ENCODE peak calls at places on chromosomes 16 and 17, in five cellular contexts. One of them, this sample, is unnamed. For H3K9me3 and H3K4me1, the result is how much of the 10 kb centered on the place peaks cover.

GRCh38 chr17:32946375-32947135 is 18.6 kb downstream of the TMEM98 start:
- DNase-seq in heart right ventricle: no peak
- DNase-seq in CD8-positive, alpha-beta memory T cell: no peak
- DNase-seq in GM23248: no peak
- DNase-seq in IMR-90: no peak
- DNase-seq in this sample: peak

GRCh38 chr16:71573387-71574094 is 3.4 kb downstream of the TAT start:
- DNase-seq in heart right ventricle: no peak
- DNase-seq in CD8-positive, alpha-beta memory T cell: no peak
- DNase-seq in GM23248: no peak
- DNase-seq in IMR-90: no peak
- DNase-seq in this sample: no peak

GRCh38 chr16:20767577-20767976 is 3.8 kb downstream of the ACSM3 start:
- DNase-seq in heart right ventricle: no peak
- DNase-seq in CD8-positive, alpha-beta memory T cell: no peak
- DNase-seq in IMR-90: no peak
- DNase-seq in GM23248: no peak
- DNase-seq in this sample: no peak

GRCh38 chr17:48605409-48605864 is 651 bp upstream of the HOXB6 start:
- DNase-seq in heart right ventricle: no peak
- DNase-seq in GM23248: no peak
- DNase-seq in IMR-90: no peak
- DNase-seq in CD8-positive, alpha-beta memory T cell: no peak
- DNase-seq in this sample: no peak

GRCh38 chr16:88634141-88634993 is 4.0 kb upstream of the IL17C start:
- DNase-seq in IMR-90: peak
- DNase-seq in heart right ventricle: peak
- DNase-seq in CD8-positive, alpha-beta memory T cell: peak
- DNase-seq in GM23248: peak
- DNase-seq in this sample: peak

GRCh38 chr16:21645261-21645721 is 7.1 kb downstream of the IGSF6 start:
- DNase-seq in heart right ventricle: no peak
- DNase-seq in CD8-positive, alpha-beta memory T cell: no peak
- DNase-seq in GM23248: peak
- DNase-seq in IMR-90: peak
- DNase-seq in this sample: no peak

GRCh38 chr16:79885320-79885719 is 284.8 kb upstream of the MAF start:
- DNase-seq in GM23248: no peak
- DNase-seq in CD8-positive, alpha-beta memory T cell: no peak
- DNase-seq in IMR-90: no peak
- DNase-seq in heart right ventricle: no peak
- DNase-seq in this sample: no peak

GRCh38 chr17:68909066-68909465 is 46.1 kb downstream of the ABCA8 start:
- DNase-seq in GM23248: peak
- DNase-seq in IMR-90: peak
- DNase-seq in CD8-positive, alpha-beta memory T cell: no peak
- DNase-seq in heart right ventricle: peak
- DNase-seq in this sample: peak

GRCh38 chr17:32852811-32853210 is 24.1 kb downstream of the MYO1D start:
- DNase-seq in CD8-positive, alpha-beta memory T cell: no peak
- DNase-seq in GM23248: peak
- DNase-seq in heart right ventricle: no peak
- DNase-seq in IMR-90: no peak
- DNase-seq in this sample: no peak

GRCh38 chr17:27106982-27107360 is 186.9 kb upstream of the WSB1 start:
- DNase-seq in CD8-positive, alpha-beta memory T cell: no peak
- DNase-seq in heart right ventricle: no peak
- DNase-seq in GM23248: no peak
- DNase-seq in IMR-90: no peak
- DNase-seq in this sample: no peak

GRCh38 chr17:80254396-80255241 is 6.0 kb upstream of the RNF213 start:
- DNase-seq in IMR-90: peak
- DNase-seq in CD8-positive, alpha-beta memory T cell: no peak
- DNase-seq in heart right ventricle: no peak
- DNase-seq in GM23248: peak
- DNase-seq in this sample: peak

GRCh38 chr16:84082835-84083569 is 33.7 kb downstream of the MBTPS1 start:
- DNase-seq in CD8-positive, alpha-beta memory T cell: no peak
- DNase-seq in heart right ventricle: no peak
- DNase-seq in GM23248: no peak
- DNase-seq in IMR-90: no peak
- DNase-seq in this sample: no peak

GRCh38 chr17:77098884-77099545 is 41.8 kb upstream of the SEC14L1 start:
- DNase-seq in CD8-positive, alpha-beta memory T cell: no peak
- DNase-seq in heart right ventricle: peak
- DNase-seq in IMR-90: peak
- DNase-seq in GM23248: peak
- DNase-seq in this sample: peak

GRCh38 chr17:55845385-55845784 is 94.5 kb downstream of the PCTP start:
- DNase-seq in CD8-positive, alpha-beta memory T cell: no peak
- DNase-seq in heart right ventricle: peak
- DNase-seq in GM23248: peak
- DNase-seq in IMR-90: peak
- DNase-seq in this sample: peak

GRCh38 chr17:50787106-50787505 is 19.8 kb upstream of the ANKRD40CL start:
- DNase-seq in CD8-positive, alpha-beta memory T cell: no peak
- DNase-seq in heart right ventricle: no peak
- DNase-seq in IMR-90: no peak
- DNase-seq in GM23248: no peak
- DNase-seq in this sample: no peak

GRCh38 chr16:75343311-75343710 is 90.0 kb downstream of the CFDP1 start:
- DNase-seq in CD8-positive, alpha-beta memory T cell: no peak
- DNase-seq in heart right ventricle: no peak
- DNase-seq in GM23248: no peak
- DNase-seq in IMR-90: no peak
- DNase-seq in this sample: no peak

GRCh38 chr16:75337430-75337829 is 86.0 kb upstream of the BCAR1 start:
- DNase-seq in CD8-positive, alpha-beta memory T cell: no peak
- DNase-seq in heart right ventricle: no peak
- DNase-seq in GM23248: no peak
- DNase-seq in IMR-90: no peak
- DNase-seq in this sample: no peak

GRCh38 chr16:75340715-75341500 is 89.5 kb upstream of the BCAR1 start:
- DNase-seq in heart right ventricle: no peak
- DNase-seq in IMR-90: peak
- DNase-seq in GM23248: peak
- DNase-seq in CD8-positive, alpha-beta memory T cell: no peak
- DNase-seq in this sample: no peak

GRCh38 chr16:75345711-75346110 is 87.6 kb downstream of the CFDP1 start:
- DNase-seq in GM23248: no peak
- DNase-seq in CD8-positive, alpha-beta memory T cell: no peak
- DNase-seq in IMR-90: peak
- DNase-seq in heart right ventricle: no peak
- DNase-seq in this sample: no peak

GRCh38 chr16:75341934-75342811 is 90.7 kb upstream of the BCAR1 start:
- DNase-seq in IMR-90: peak
- DNase-seq in GM23248: peak
- DNase-seq in heart right ventricle: no peak
- DNase-seq in CD8-positive, alpha-beta memory T cell: no peak
- DNase-seq in this sample: no peak
- H3K27ac ChIP-seq in IMR-90: no peak
- H3K27ac ChIP-seq in GM23248: peak
- H3K27ac ChIP-seq in heart right ventricle: peak
- H3K27ac ChIP-seq in CD8-positive, alpha-beta memory T cell: no peak
- H3K27ac ChIP-seq in this sample: no peak

GRCh38 chr17:60495260-60495659 is 30.8 kb downstream of the APPBP2 start:
- DNase-seq in GM23248: no peak
- DNase-seq in IMR-90: no peak
- DNase-seq in heart right ventricle: no peak
- DNase-seq in CD8-positive, alpha-beta memory T cell: no peak
- DNase-seq in this sample: no peak

GRCh38 chr17:60496051-60496450 is 30.0 kb downstream of the APPBP2 start:
- DNase-seq in CD8-positive, alpha-beta memory T cell: no peak
- DNase-seq in GM23248: peak
- DNase-seq in IMR-90: peak
- DNase-seq in heart right ventricle: no peak
- DNase-seq in this sample: no peak

GRCh38 chr17:60493847-60494321 is 32.2 kb downstream of the APPBP2 start:
- DNase-seq in GM23248: peak
- DNase-seq in heart right ventricle: no peak
- DNase-seq in IMR-90: peak
- DNase-seq in CD8-positive, alpha-beta memory T cell: no peak
- DNase-seq in this sample: no peak

DNA sequence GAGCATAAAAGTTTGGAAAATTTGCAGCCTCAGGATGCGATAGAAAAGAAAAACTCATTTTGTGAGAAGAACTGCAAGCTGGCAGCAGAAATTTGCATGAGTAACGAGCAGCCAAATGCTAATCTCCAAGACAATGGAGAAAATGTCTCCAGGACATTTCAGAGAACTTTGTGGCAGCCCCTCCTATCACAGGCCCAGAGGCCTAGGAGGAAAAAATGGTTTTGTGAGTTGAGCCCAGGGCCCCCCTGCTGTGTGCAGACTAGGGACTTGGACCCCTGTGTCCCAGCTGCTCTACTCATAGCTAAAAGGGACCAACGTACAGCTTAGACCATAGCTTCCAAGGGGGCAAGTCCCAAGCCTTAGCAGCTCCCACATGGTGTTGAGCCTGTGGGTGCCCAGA is 34.3 kb downstream of the APPBP2 start:
- DNase-seq in GM23248: no peak
- DNase-seq in IMR-90: no peak
- DNase-seq in CD8-positive, alpha-beta memory T cell: no peak
- DNase-seq in heart right ventricle: no peak
- DNase-seq in this sample: no peak
- H3K9me3 ChIP-seq in GM23248: under half
- H3K9me3 ChIP-seq in IMR-90: under half
- H3K9me3 ChIP-seq in CD8-positive, alpha-beta memory T cell: under half
- H3K9me3 ChIP-seq in heart right ventricle: under half
- H3K9me3 ChIP-seq in this sample: under half

DNA sequence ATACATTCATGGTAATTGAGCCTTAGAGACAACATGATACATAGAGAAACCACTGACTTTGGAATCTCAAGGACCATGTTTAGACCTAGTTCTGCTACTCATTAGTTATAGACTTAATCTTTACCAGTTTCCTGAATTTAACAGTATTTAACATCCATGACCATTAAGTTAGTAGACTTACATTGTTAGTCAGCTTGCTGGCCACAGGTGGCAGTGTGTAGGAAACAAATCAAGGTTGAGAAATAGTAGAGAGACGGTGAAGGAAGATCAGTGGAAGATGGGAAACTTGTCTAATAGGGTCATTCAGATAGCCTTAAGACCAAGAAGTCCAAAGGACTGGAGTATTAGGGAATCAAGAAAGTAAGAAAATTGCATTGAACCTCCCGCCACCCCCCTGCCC is 31.0 kb downstream of the OMG start:
- DNase-seq in IMR-90: no peak
- DNase-seq in heart right ventricle: no peak
- DNase-seq in GM23248: no peak
- DNase-seq in CD8-positive, alpha-beta memory T cell: no peak
- DNase-seq in this sample: no peak
- H3K4me1 ChIP-seq in IMR-90: under half
- H3K4me1 ChIP-seq in heart right ventricle: under half
- H3K4me1 ChIP-seq in GM23248: under half
- H3K4me1 ChIP-seq in CD8-positive, alpha-beta memory T cell: under half
- H3K4me1 ChIP-seq in this sample: under half

GRCh38 chr16:4481965-4482364 is 5.8 kb downstream of the HMOX2 start:
- DNase-seq in heart right ventricle: no peak
- DNase-seq in CD8-positive, alpha-beta memory T cell: no peak
- DNase-seq in GM23248: no peak
- DNase-seq in IMR-90: no peak
- DNase-seq in this sample: no peak
- H3K27ac ChIP-seq in heart right ventricle: peak
- H3K27ac ChIP-seq in CD8-positive, alpha-beta memory T cell: no peak
- H3K27ac ChIP-seq in GM23248: no peak
- H3K27ac ChIP-seq in IMR-90: no peak
- H3K27ac ChIP-seq in this sample: no peak

This sample was measured in thyroid gland.